ENCODE peak calls at places on chromosome 15, in six cellular contexts. One of them, this sample, is unnamed.

GRCh38 chr15:60964527-60964926 is 264.6 kb downstream of the RORA start:
- DNase-seq in MM.1S: no peak
- DNase-seq in GM23248: no peak
- DNase-seq in PC-9: no peak
- DNase-seq in astrocyte: no peak
- DNase-seq in neural progenitor cell: no peak
- DNase-seq in this sample: no peak

GRCh38 chr15:50339717-50340116 is 15.3 kb downstream of the GABPB1 start:
- DNase-seq in MM.1S: no peak
- DNase-seq in GM23248: no peak
- DNase-seq in PC-9: no peak
- DNase-seq in astrocyte: no peak
- DNase-seq in neural progenitor cell: no peak
- DNase-seq in this sample: no peak

GRCh38 chr15:55853134-55853533 is 110.2 kb upstream of the PRTG start:
- DNase-seq in MM.1S: no peak
- DNase-seq in GM23248: no peak
- DNase-seq in PC-9: no peak
- DNase-seq in astrocyte: no peak
- DNase-seq in neural progenitor cell: no peak
- DNase-seq in this sample: no peak

GRCh38 chr15:82737975-82738374 is 28.3 kb upstream of the AP3B2 start:
- DNase-seq in MM.1S: no peak
- DNase-seq in GM23248: no peak
- DNase-seq in PC-9: peak; percentile 54
- DNase-seq in astrocyte: no peak
- DNase-seq in neural progenitor cell: no peak
- DNase-seq in this sample: peak; percentile 46

GRCh38 chr15:82294061-82294690 is 31.6 kb downstream of the SAXO2 start:
- DNase-seq in MM.1S: no peak
- DNase-seq in GM23248: no peak
- DNase-seq in PC-9: no peak
- DNase-seq in astrocyte: no peak
- DNase-seq in neural progenitor cell: peak; percentile 18
- DNase-seq in this sample: no peak

GRCh38 chr15:92749172-92749571 is 93.6 kb upstream of the FAM174B start:
- DNase-seq in MM.1S: no peak
- DNase-seq in GM23248: no peak
- DNase-seq in PC-9: no peak
- DNase-seq in astrocyte: no peak
- DNase-seq in neural progenitor cell: no peak
- DNase-seq in this sample: no peak

GRCh38 chr15:85379403-85380131 is 836 bp upstream of the AKAP13 start:
- DNase-seq in MM.1S: peak; percentile 36
- DNase-seq in GM23248: peak; percentile 58
- DNase-seq in PC-9: no peak
- DNase-seq in astrocyte: peak; percentile 14
- DNase-seq in neural progenitor cell: peak; percentile 17
- DNase-seq in this sample: peak; percentile 44

GRCh38 chr15:60389261-60390077 is 8.3 kb downstream of the ANXA2 start:
- DNase-seq in MM.1S: peak; percentile 82
- DNase-seq in GM23248: peak; percentile 45
- DNase-seq in PC-9: no peak
- DNase-seq in astrocyte: no peak
- DNase-seq in neural progenitor cell: no peak
- DNase-seq in this sample: peak; percentile 7

GRCh38 chr15:91966181-91966552 is 112.7 kb downstream of the SLCO3A1 start:
- DNase-seq in MM.1S: no peak
- DNase-seq in GM23248: no peak
- DNase-seq in PC-9: no peak
- DNase-seq in astrocyte: no peak
- DNase-seq in neural progenitor cell: no peak
- DNase-seq in this sample: no peak

GRCh38 chr15:34243226-34243625 is 18.4 kb downstream of the EMC4 start:
- DNase-seq in MM.1S: no peak
- DNase-seq in GM23248: no peak
- DNase-seq in PC-9: no peak
- DNase-seq in astrocyte: peak; percentile 26
- DNase-seq in neural progenitor cell: no peak
- DNase-seq in this sample: no peak

GRCh38 chr15:95469601-95470000 is 860.9 kb upstream of the NR2F2 start:
- DNase-seq in MM.1S: no peak
- DNase-seq in GM23248: no peak
- DNase-seq in PC-9: no peak
- DNase-seq in astrocyte: no peak
- DNase-seq in neural progenitor cell: no peak
- DNase-seq in this sample: no peak

GRCh38 chr15:67329984-67330733 is 75.6 kb downstream of the IQCH start:
- DNase-seq in MM.1S: no peak
- DNase-seq in GM23248: no peak
- DNase-seq in PC-9: no peak
- DNase-seq in astrocyte: no peak
- DNase-seq in neural progenitor cell: no peak
- DNase-seq in this sample: no peak

GRCh38 chr15:80500021-80500420 is 95.8 kb downstream of the ARNT2 start:
- DNase-seq in MM.1S: no peak
- DNase-seq in GM23248: no peak
- DNase-seq in PC-9: no peak
- DNase-seq in astrocyte: no peak
- DNase-seq in neural progenitor cell: no peak
- DNase-seq in this sample: no peak

GRCh38 chr15:88863412-88863811 is 31.9 kb downstream of the HAPLN3 start:
- DNase-seq in MM.1S: no peak
- DNase-seq in GM23248: no peak
- DNase-seq in PC-9: no peak
- DNase-seq in astrocyte: no peak
- DNase-seq in neural progenitor cell: no peak
- DNase-seq in this sample: no peak
- H4K20me1 ChIP-seq in MM.1S: no peaks in the 10 kb centered on the region
- H4K20me1 ChIP-seq in GM23248: no peaks in the 10 kb centered on the region
- H4K20me1 ChIP-seq in PC-9: no peaks in the 10 kb centered on the region
- H4K20me1 ChIP-seq in astrocyte: no peaks in the 10 kb centered on the region
- H4K20me1 ChIP-seq in neural progenitor cell: no peaks in the 10 kb centered on the region
- H4K20me1 ChIP-seq in this sample: no peaks in the 10 kb centered on the region

GRCh38 chr15:39918688-39919385 is 1.2 kb downstream of the GPR176 start:
- DNase-seq in MM.1S: no peak
- DNase-seq in GM23248: peak; percentile 85
- DNase-seq in PC-9: peak; percentile 51
- DNase-seq in astrocyte: peak; percentile 92
- DNase-seq in neural progenitor cell: no peak
- DNase-seq in this sample: peak; percentile 74
- H3K4me3 ChIP-seq in MM.1S: no peak overlapping the region
- H3K4me3 ChIP-seq in GM23248: peak overlapping the region; percentile 88
- H3K4me3 ChIP-seq in PC-9: peak overlapping the region; percentile 34
- H3K4me3 ChIP-seq in astrocyte: peak overlapping the region; percentile 81
- H3K4me3 ChIP-seq in neural progenitor cell: peak overlapping the region; percentile 92
- H3K4me3 ChIP-seq in this sample: peak overlapping the region; percentile 89

GRCh38 chr15:63234479-63234878 is 42.9 kb upstream of the APH1B start:
- DNase-seq in MM.1S: no peak
- DNase-seq in GM23248: peak; percentile 68
- DNase-seq in PC-9: no peak
- DNase-seq in astrocyte: peak; percentile 74
- DNase-seq in neural progenitor cell: no peak
- DNase-seq in this sample: peak; percentile 44
- H4K20me1 ChIP-seq in MM.1S: no peaks in the 10 kb centered on the region
- H4K20me1 ChIP-seq in GM23248: no peaks in the 10 kb centered on the region
- H4K20me1 ChIP-seq in PC-9: no peaks in the 10 kb centered on the region
- H4K20me1 ChIP-seq in astrocyte: no peaks in the 10 kb centered on the region
- H4K20me1 ChIP-seq in neural progenitor cell: peaks cover 17% of the 10 kb centered on the region
- H4K20me1 ChIP-seq in this sample: no peaks in the 10 kb centered on the region

GRCh38 chr15:74050835-74051234 is 31.5 kb downstream of the GOLGA6A start:
- DNase-seq in MM.1S: no peak
- DNase-seq in GM23248: no peak
- DNase-seq in PC-9: no peak
- DNase-seq in astrocyte: no peak
- DNase-seq in neural progenitor cell: no peak
- DNase-seq in this sample: no peak
- H3K4me3 ChIP-seq in MM.1S: no peak overlapping the region
- H3K4me3 ChIP-seq in GM23248: peak overlapping the region; percentile 44
- H3K4me3 ChIP-seq in PC-9: no peak overlapping the region
- H3K4me3 ChIP-seq in astrocyte: no peak overlapping the region
- H3K4me3 ChIP-seq in neural progenitor cell: no peak overlapping the region
- H3K4me3 ChIP-seq in this sample: no peak overlapping the region

DNA sequence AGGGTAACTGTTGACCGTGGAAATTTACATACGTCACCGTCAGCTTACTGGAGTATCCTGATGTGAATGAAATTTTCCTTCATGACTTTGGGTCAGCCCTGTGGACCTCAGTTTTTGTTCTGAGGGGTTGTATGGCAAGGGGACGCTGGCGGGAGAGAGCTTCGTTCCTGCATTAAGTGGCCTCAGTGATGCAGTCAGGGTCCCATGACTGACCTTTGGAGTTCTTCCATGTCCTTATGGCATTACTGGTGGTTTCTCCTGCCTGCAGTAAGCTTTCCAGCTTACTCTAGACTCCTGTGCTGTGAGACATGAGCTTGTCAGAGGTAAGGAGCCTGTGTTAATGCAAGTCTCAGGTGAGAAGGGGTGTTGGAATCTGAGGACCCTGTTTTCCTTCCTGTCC is 1.8 kb downstream of the CD276 start:
- DNase-seq in MM.1S: no peak
- DNase-seq in GM23248: peak; percentile 45
- DNase-seq in PC-9: no peak
- DNase-seq in astrocyte: no peak
- DNase-seq in neural progenitor cell: no peak
- DNase-seq in this sample: no peak
- H4K20me1 ChIP-seq in MM.1S: no peaks in the 10 kb centered on the region
- H4K20me1 ChIP-seq in GM23248: no peaks in the 10 kb centered on the region
- H4K20me1 ChIP-seq in PC-9: peaks cover 18% of the 10 kb centered on the region
- H4K20me1 ChIP-seq in astrocyte: peaks cover 58% of the 10 kb centered on the region
- H4K20me1 ChIP-seq in neural progenitor cell: peaks cover 58% of the 10 kb centered on the region
- H4K20me1 ChIP-seq in this sample: no peaks in the 10 kb centered on the region

DNA sequence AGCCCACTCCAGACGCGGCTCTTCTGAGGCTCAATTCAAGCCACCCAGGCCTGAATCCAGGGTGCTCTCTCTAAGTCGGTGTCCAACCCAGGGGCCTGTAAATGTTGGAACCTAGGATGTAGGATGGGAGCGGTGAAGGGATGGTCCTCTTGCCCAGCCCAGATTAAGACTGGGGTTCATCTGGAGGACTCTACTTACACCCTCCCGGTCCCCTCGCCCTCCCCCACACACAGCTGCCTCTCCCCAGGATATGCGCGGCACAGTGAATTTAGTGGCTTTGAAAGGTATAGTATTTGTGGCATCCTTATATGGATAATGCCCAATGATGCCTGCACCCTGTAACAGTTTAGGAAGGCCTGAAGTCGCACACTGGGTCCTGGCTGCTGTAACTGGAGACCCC is 855 bp upstream of the FBN1 start:
- DNase-seq in MM.1S: no peak
- DNase-seq in GM23248: no peak
- DNase-seq in PC-9: no peak
- DNase-seq in astrocyte: no peak
- DNase-seq in neural progenitor cell: no peak
- DNase-seq in this sample: no peak
- H3K4me3 ChIP-seq in MM.1S: peak overlapping the region; percentile 90
- H3K4me3 ChIP-seq in GM23248: peak overlapping the region; percentile 82
- H3K4me3 ChIP-seq in PC-9: no peak overlapping the region
- H3K4me3 ChIP-seq in astrocyte: peak overlapping the region; percentile 95
- H3K4me3 ChIP-seq in neural progenitor cell: peak overlapping the region; percentile 63
- H3K4me3 ChIP-seq in this sample: peak overlapping the region; percentile 69

DNA sequence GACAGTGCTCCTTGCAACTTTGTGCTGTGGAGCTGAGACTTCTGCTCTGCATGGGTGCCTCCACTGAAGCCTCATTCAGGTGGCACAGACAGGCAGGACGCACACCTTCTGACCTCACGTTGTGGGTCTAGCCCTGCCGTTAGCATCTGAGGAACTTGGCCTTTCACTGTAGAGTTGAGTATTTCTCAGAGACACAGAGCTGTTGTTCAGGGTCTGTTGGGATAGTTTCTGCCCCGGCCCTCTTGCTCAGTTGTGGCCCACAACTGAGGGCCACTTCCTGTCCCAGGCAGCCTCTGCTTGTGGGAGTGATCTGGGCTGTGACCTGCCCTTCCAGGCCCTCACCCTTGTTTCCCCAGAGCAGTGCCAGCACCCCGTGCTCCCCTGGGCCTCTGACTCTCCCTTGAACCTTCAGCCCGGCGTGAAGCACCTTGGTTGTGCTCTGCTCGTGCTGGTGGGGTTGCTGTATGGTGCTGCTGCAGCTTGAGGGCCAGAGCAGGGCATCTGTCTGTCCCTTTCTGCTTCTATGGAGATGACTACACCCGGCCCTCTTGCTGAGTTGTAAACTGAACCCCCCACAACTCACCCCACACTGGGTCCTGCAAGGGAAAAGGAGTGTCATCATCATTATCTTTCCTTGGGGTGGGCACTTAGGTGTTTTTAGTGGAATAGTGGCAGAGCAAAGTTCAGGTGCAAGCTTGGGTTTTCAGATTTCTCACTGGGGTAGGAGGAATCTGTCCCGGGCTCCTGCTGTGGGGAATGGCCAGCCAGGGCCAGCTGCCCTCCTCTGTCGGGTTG is 11.7 kb downstream of the BAHD1 start:
- DNase-seq in MM.1S: no peak
- DNase-seq in GM23248: no peak
- DNase-seq in PC-9: no peak
- DNase-seq in astrocyte: no peak
- DNase-seq in neural progenitor cell: no peak
- DNase-seq in this sample: no peak
- H4K20me1 ChIP-seq in MM.1S: peaks cover 3% of the 10 kb centered on the region
- H4K20me1 ChIP-seq in GM23248: peaks cover 15% of the 10 kb centered on the region
- H4K20me1 ChIP-seq in PC-9: peaks cover 13% of the 10 kb centered on the region
- H4K20me1 ChIP-seq in astrocyte: peaks cover 94% of the 10 kb centered on the region
- H4K20me1 ChIP-seq in neural progenitor cell: peaks cover 98% of the 10 kb centered on the region
- H4K20me1 ChIP-seq in this sample: no peaks in the 10 kb centered on the region

GRCh38 chr15:41510728-41511127 is 2.9 kb downstream of the LTK start:
- DNase-seq in MM.1S: no peak
- DNase-seq in GM23248: no peak
- DNase-seq in PC-9: no peak
- DNase-seq in astrocyte: no peak
- DNase-seq in neural progenitor cell: peak; percentile 40
- DNase-seq in this sample: no peak
- H3K4me3 ChIP-seq in MM.1S: no peak overlapping the region
- H3K4me3 ChIP-seq in GM23248: no peak overlapping the region
- H3K4me3 ChIP-seq in PC-9: no peak overlapping the region
- H3K4me3 ChIP-seq in astrocyte: no peak overlapping the region
- H3K4me3 ChIP-seq in neural progenitor cell: peak overlapping the region; percentile 42
- H3K4me3 ChIP-seq in this sample: no peak overlapping the region

GRCh38 chr15:44713006-44713966 is 2.0 kb downstream of the B2M start:
- DNase-seq in MM.1S: peak; percentile 18
- DNase-seq in GM23248: peak; percentile 71
- DNase-seq in PC-9: no peak
- DNase-seq in astrocyte: peak; percentile 11
- DNase-seq in neural progenitor cell: no peak
- DNase-seq in this sample: peak; percentile 32
- H4K20me1 ChIP-seq in MM.1S: peaks cover 44% of the 10 kb centered on the region
- H4K20me1 ChIP-seq in GM23248: peaks cover 6% of the 10 kb centered on the region
- H4K20me1 ChIP-seq in PC-9: no peaks in the 10 kb centered on the region
- H4K20me1 ChIP-seq in astrocyte: peaks cover 59% of the 10 kb centered on the region
- H4K20me1 ChIP-seq in neural progenitor cell: no peaks in the 10 kb centered on the region
- H4K20me1 ChIP-seq in this sample: no peaks in the 10 kb centered on the region

DNA sequence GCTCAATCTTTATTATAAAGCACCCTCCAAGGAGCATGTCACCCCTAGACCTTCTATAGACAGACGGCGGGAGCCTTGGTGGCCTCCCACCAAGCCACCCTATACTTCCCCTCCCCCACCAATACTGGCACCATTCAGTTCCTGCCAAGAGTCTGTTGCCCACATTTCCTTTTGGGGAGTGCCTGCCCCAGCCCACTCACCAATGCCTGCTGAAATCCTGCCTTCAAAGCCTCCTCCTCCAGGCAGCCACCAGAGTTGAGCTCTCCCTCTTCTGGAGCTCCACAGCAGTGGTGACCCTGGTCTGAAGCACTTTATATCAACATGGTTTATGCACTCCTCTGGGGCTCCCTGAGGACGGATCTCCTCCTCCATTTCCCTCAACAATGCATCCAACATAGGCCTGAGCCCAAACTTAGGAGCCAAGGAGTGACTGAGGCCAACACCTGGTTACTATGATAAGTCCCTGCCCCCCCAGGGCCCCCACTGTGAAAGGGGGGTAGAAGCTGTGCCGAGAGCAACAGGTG is 8.8 kb downstream of the CCDC33 start:
- DNase-seq in MM.1S: no peak
- DNase-seq in GM23248: no peak
- DNase-seq in PC-9: no peak
- DNase-seq in astrocyte: no peak
- DNase-seq in neural progenitor cell: no peak
- DNase-seq in this sample: no peak
- H3K4me3 ChIP-seq in MM.1S: no peak overlapping the region
- H3K4me3 ChIP-seq in GM23248: no peak overlapping the region
- H3K4me3 ChIP-seq in PC-9: no peak overlapping the region
- H3K4me3 ChIP-seq in astrocyte: no peak overlapping the region
- H3K4me3 ChIP-seq in neural progenitor cell: peak overlapping the region; percentile 44
- H3K4me3 ChIP-seq in this sample: no peak overlapping the region